ENCODE peak calls at places on chromosomes 7 and 10, in seven cellular contexts. F, K, A, D, C, L and Y are unnamed samples.

GRCh38 chr10:7697304-7697822 is 5.8 kb upstream of the ITIH2 start:
- DNase-seq in F (no peak), K (no peak), A (no peak), D (no peak), C (no peak), L (no peak), Y (no peak)

GRCh38 chr10:60420991-60421894 is 31.6 kb upstream of the ANK3 start:
- DNase-seq in F (no peak), K (no peak), A (no peak), D (no peak), C (no peak), L (no peak), Y (no peak)

GRCh38 chr10:35822316-35822715 is 180.2 kb upstream of the FZD8 start:
- DNase-seq in F (peak; percentile 71), K (peak; percentile 95), A (peak; percentile 31), D (peak; percentile 41), C (peak; percentile 3), L (peak; percentile 91), Y (peak; percentile 61)

GRCh38 chr10:68239596-68240150 is 7.8 kb upstream of the ATOH7 start:
- DNase-seq in F (no peak), K (no peak), A (no peak), D (no peak), C (no peak), L (no peak), Y (no peak)

GRCh38 chr7:22948770-22949169 is 65.2 kb downstream of the HYCC1 start:
- DNase-seq in F (no peak), K (no peak), A (no peak), D (no peak), C (no peak), L (no peak), Y (no peak)

GRCh38 chr7:50362712-50363282 is 58.3 kb downstream of the IKZF1 start:
- DNase-seq in F (no peak), K (no peak), A (no peak), D (peak; percentile 42), C (no peak), L (no peak), Y (no peak)

GRCh38 chr7:92635538-92635937 is 45.3 kb upstream of the FAM133B start:
- DNase-seq in F (no peak), K (no peak), A (no peak), D (no peak), C (no peak), L (no peak), Y (no peak)

GRCh38 chr10:17851611-17852010 is 42.5 kb downstream of the MRC1 start:
- DNase-seq in F (peak; percentile 24), K (peak; percentile 69), A (no peak), D (peak; percentile 43), C (no peak), L (peak; percentile 68), Y (no peak)

GRCh38 chr7:100801833-100802568 is 25.3 kb downstream of the EPHB4 start:
- DNase-seq in F (no peak), K (peak; percentile 85), A (peak; percentile 75), D (peak; percentile 80), C (peak; percentile 66), L (peak; percentile 76), Y (peak; percentile 87)

GRCh38 chr10:129057856-129058663 is 409.0 kb upstream of the MGMT start:
- DNase-seq in F (no peak), K (no peak), A (no peak), D (peak; percentile 57), C (no peak), L (no peak), Y (no peak)

GRCh38 chr10:123381271-123381670 is 227.1 kb downstream of the BUB3 start:
- DNase-seq in F (no peak), K (no peak), A (no peak), D (no peak), C (peak; percentile 3), L (no peak), Y (no peak)

GRCh38 chr7:46908770-46909169 is 673.1 kb downstream of the TNS3 start:
- DNase-seq in F (no peak), K (no peak), A (no peak), D (no peak), C (no peak), L (no peak), Y (no peak)

GRCh38 chr7:28237368-28237767 is 56.8 kb upstream of the JAZF1 start:
- DNase-seq in F (no peak), K (no peak), A (no peak), D (no peak), C (no peak), L (no peak), Y (no peak)

GRCh38 chr10:75209325-75210192 is 1.0 kb upstream of the VDAC2 start:
- DNase-seq in F (peak; percentile 69), K (peak; percentile 92), A (peak; percentile 79), D (peak; percentile 81), C (no peak), L (peak; percentile 92), Y (peak; percentile 80)

GRCh38 chr7:157461805-157462771 is 125.3 kb downstream of the DNAJB6 start:
- DNase-seq in F (no peak), K (no peak), A (peak; percentile 25), D (peak; percentile 17), C (no peak), L (no peak), Y (no peak)

GRCh38 chr10:117112220-117112619 is 25.9 kb downstream of the VAX1 start:
- DNase-seq in F (no peak), K (no peak), A (no peak), D (no peak), C (peak; percentile 13), L (no peak), Y (no peak)

GRCh38 chr10:84224411-84225028 is 824 bp downstream of the LRIT2 start:
- DNase-seq in F (no peak), K (no peak), A (no peak), D (no peak), C (no peak), L (no peak), Y (no peak)

GRCh38 chr7:70752794-70753241 is 379.1 kb upstream of the GALNT17 start:
- DNase-seq in F (no peak), K (no peak), A (no peak), D (no peak), C (peak; percentile 29), L (no peak), Y (no peak)

GRCh38 chr10:26213157-26213780 is 3.3 kb upstream of the GAD2 start:
- DNase-seq in F (no peak), K (no peak), A (no peak), D (no peak), C (no peak), L (no peak), Y (no peak)

GRCh38 chr7:155610633-155611193 is 33.7 kb upstream of the RBM33 start:
- DNase-seq in F (no peak), K (no peak), A (no peak), D (no peak), C (no peak), L (no peak), Y (no peak)

GRCh38 chr10:85995791-85996190 is 370.8 kb downstream of the GRID1 start:
- DNase-seq in F (no peak), K (no peak), A (peak; percentile 32), D (no peak), C (peak; percentile 18), L (no peak), Y (no peak)

GRCh38 chr10:96673318-96674099 is 46.8 kb downstream of the PIK3AP1 start:
- DNase-seq in F (no peak), K (no peak), A (no peak), D (peak; percentile 52), C (peak; percentile 80), L (no peak), Y (peak; percentile 70)

GRCh38 chr10:22713853-22714523 is 390 bp downstream of the PIP4K2A start:
- DNase-seq in F (no peak), K (peak; percentile 68), A (no peak), D (peak; percentile 30), C (no peak), L (peak; percentile 68), Y (no peak)

GRCh38 chr10:127928021-127928806 is 21.3 kb downstream of the PTPRE start:
- DNase-seq in F (no peak), K (peak; percentile 25), A (no peak), D (no peak), C (no peak), L (no peak), Y (no peak)
- TF ChIP-seq EP300 in F (no peak), K (no peak), A (no peak), D (no peak), C (no peak), L (no peak), Y (no peak)

DNA sequence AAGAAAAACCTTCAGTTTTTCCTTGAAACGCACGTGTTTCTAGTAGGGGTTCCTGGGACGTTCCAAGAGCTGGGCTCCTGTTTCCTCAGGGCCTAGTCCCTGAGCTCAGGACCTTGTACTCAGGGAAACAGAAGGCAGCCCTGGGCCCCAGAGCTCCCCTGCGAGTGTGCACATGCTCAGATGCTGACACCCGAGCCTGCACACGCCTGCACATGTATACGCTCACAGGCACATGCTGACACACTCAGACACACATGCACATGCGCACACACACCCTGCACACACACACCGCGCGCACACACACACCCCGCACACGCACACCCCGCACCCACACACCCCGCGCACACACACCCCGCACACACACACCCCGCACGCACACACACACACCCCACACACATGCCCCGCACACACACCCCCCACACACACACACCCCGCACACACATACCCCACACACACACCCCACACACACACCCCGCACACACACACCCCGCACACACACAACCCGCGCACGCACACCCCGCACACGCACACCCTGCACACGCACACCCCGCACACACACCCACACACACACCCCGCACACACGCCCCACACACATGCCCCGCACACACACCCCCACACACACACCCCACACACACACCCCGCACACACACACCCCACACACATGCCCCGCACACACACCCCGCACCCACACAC is 52.2 kb downstream of the CALML3 start:
- DNase-seq in F (no peak), K (peak; percentile 52), A (no peak), D (no peak), C (no peak), L (no peak), Y (no peak)
- H3K27me3 ChIP-seq in F (no peaks in the 10 kb centered on the region), K (no peaks in the 10 kb centered on the region), A (no peaks in the 10 kb centered on the region), D (no peaks in the 10 kb centered on the region), C (peaks cover under 1% of the 10 kb centered on the region), L (no peaks in the 10 kb centered on the region), Y (no peaks in the 10 kb centered on the region)

GRCh38 chr10:29659770-29660097 is 25.0 kb upstream of the SVIL start:
- DNase-seq in F (no peak), K (no peak), A (no peak), D (no peak), C (no peak), L (no peak), Y (no peak)
- TF ChIP-seq EP300 in F (no peak), K (no peak), A (no peak), D (no peak), C (no peak), L (no peak), Y (no peak)

GRCh38 chr10:133337079-133337725 is 506 bp upstream of the CALY start:
- DNase-seq in F (no peak), K (no peak), A (no peak), D (no peak), C (no peak), L (no peak), Y (no peak)

GRCh38 chr10:133332936-133333699 is 3.6 kb downstream of the CALY start:
- DNase-seq in F (no peak), K (peak; percentile 30), A (no peak), D (no peak), C (no peak), L (no peak), Y (no peak)

GRCh38 chr10:133335238-133336122 is 1.2 kb downstream of the CALY start:
- DNase-seq in F (peak; percentile 43), K (no peak), A (peak; percentile 48), D (peak; percentile 62), C (no peak), L (no peak), Y (peak; percentile 77)

GRCh38 chr10:133336131-133337078 is at the start of gene CALY:
- DNase-seq in F (no peak), K (no peak), A (peak; percentile 59), D (peak; percentile 62), C (no peak), L (no peak), Y (no peak)

GRCh38 chr10:133334495-133335237 is 2.0 kb downstream of the CALY start:
- DNase-seq in F (no peak), K (no peak), A (no peak), D (no peak), C (no peak), L (no peak), Y (no peak)
- H3K27me3 ChIP-seq in F (peaks cover 3% of the 10 kb centered on the region), K (peaks cover 70% of the 10 kb centered on the region), A (peaks cover 87% of the 10 kb centered on the region), D (peaks cover 63% of the 10 kb centered on the region), C (peaks cover 61% of the 10 kb centered on the region), L (peaks cover 76% of the 10 kb centered on the region), Y (peaks cover 6% of the 10 kb centered on the region)